ENCODE peak calls at places on chromosomes 16 and 17, in four cellular contexts. One of them, this sample, is unnamed.

GRCh38 chr17:68399638-68400403 is 57.5 kb downstream of the WIPI1 start:
- DNase-seq in K562: no peak
- DNase-seq in HepG2: no peak
- DNase-seq in HCT116: no peak
- DNase-seq in this sample: no peak

GRCh38 chr16:57941016-57941656 is 29.8 kb downstream of the CNGB1 start:
- DNase-seq in K562: no peak
- DNase-seq in HepG2: no peak
- DNase-seq in HCT116: no peak
- DNase-seq in this sample: peak; percentile 86

GRCh38 chr17:42276609-42277341 is 584 bp upstream of the STAT5B start:
- DNase-seq in K562: peak; percentile 93
- DNase-seq in HepG2: peak; percentile 73
- DNase-seq in HCT116: no peak
- DNase-seq in this sample: peak; percentile 74

GRCh38 chr16:14963281-14964173 is 11.3 kb upstream of the PDXDC1 start:
- DNase-seq in K562: no peak
- DNase-seq in HepG2: no peak
- DNase-seq in HCT116: no peak
- DNase-seq in this sample: no peak

GRCh38 chr16:67663151-67663876 is 2.6 kb downstream of the PARD6A start:
- DNase-seq in K562: peak; percentile 45
- DNase-seq in HepG2: no peak
- DNase-seq in HCT116: peak; percentile 15
- DNase-seq in this sample: peak; percentile 58

GRCh38 chr16:58636474-58636873 is 6.8 kb upstream of the CNOT1 start:
- DNase-seq in K562: no peak
- DNase-seq in HepG2: peak; percentile 61
- DNase-seq in HCT116: no peak
- DNase-seq in this sample: no peak

GRCh38 chr17:47288531-47289116 is 35.0 kb downstream of the ITGB3 start:
- DNase-seq in K562: peak; percentile 98
- DNase-seq in HepG2: no peak
- DNase-seq in HCT116: no peak
- DNase-seq in this sample: no peak

GRCh38 chr17:250487-251300 is 69.2 kb upstream of the DOC2B start:
- DNase-seq in K562: no peak
- DNase-seq in HepG2: no peak
- DNase-seq in HCT116: no peak
- DNase-seq in this sample: no peak

GRCh38 chr16:52621651-52622050 is 74.7 kb upstream of the TOX3 start:
- DNase-seq in K562: no peak
- DNase-seq in HepG2: no peak
- DNase-seq in HCT116: no peak
- DNase-seq in this sample: no peak

GRCh38 chr17:42251115-42251514 is 25.1 kb downstream of the STAT5B start:
- DNase-seq in K562: no peak
- DNase-seq in HepG2: peak; percentile 37
- DNase-seq in HCT116: no peak
- DNase-seq in this sample: no peak

GRCh38 chr16:9053006-9053601 is 38.3 kb upstream of the HAPSTR1 start:
- DNase-seq in K562: peak; percentile 96
- DNase-seq in HepG2: peak; percentile 92
- DNase-seq in HCT116: peak; percentile 74
- DNase-seq in this sample: peak; percentile 86

GRCh38 chr16:55734665-55735064 is 78.9 kb downstream of the SLC6A2 start:
- DNase-seq in K562: no peak
- DNase-seq in HepG2: no peak
- DNase-seq in HCT116: no peak
- DNase-seq in this sample: no peak

GRCh38 chr16:48164907-48165715 is 9.3 kb upstream of the ABCC12 start:
- DNase-seq in K562: peak; percentile 84
- DNase-seq in HepG2: peak; percentile 82
- DNase-seq in HCT116: peak; percentile 59
- DNase-seq in this sample: peak; percentile 88

GRCh38 chr17:19369107-19369778 is 6.7 kb upstream of the B9D1 start:
- DNase-seq in K562: no peak
- DNase-seq in HepG2: peak; percentile 43
- DNase-seq in HCT116: no peak
- DNase-seq in this sample: no peak

GRCh38 chr17:27793168-27793905 is 7.0 kb downstream of the NOS2 start:
- DNase-seq in K562: peak; percentile 28
- DNase-seq in HepG2: no peak
- DNase-seq in HCT116: no peak
- DNase-seq in this sample: peak; percentile 90

GRCh38 chr17:15309793-15310192 is 31.6 kb downstream of the TEKT3 start:
- DNase-seq in K562: no peak
- DNase-seq in HepG2: no peak
- DNase-seq in HCT116: no peak
- DNase-seq in this sample: no peak

GRCh38 chr16:4004206-4004605 is 112.0 kb downstream of the ADCY9 start:
- DNase-seq in K562: no peak
- DNase-seq in HepG2: no peak
- DNase-seq in HCT116: no peak
- DNase-seq in this sample: no peak

GRCh38 chr17:76569607-76570279 is 15.9 kb downstream of the ST6GALNAC2 start:
- DNase-seq in K562: no peak
- DNase-seq in HepG2: peak; percentile 92
- DNase-seq in HCT116: no peak
- DNase-seq in this sample: peak; percentile 41

GRCh38 chr17:692116-692515 is 22.5 kb downstream of the VPS53 start:
- DNase-seq in K562: no peak
- DNase-seq in HepG2: no peak
- DNase-seq in HCT116: no peak
- DNase-seq in this sample: no peak

DNA sequence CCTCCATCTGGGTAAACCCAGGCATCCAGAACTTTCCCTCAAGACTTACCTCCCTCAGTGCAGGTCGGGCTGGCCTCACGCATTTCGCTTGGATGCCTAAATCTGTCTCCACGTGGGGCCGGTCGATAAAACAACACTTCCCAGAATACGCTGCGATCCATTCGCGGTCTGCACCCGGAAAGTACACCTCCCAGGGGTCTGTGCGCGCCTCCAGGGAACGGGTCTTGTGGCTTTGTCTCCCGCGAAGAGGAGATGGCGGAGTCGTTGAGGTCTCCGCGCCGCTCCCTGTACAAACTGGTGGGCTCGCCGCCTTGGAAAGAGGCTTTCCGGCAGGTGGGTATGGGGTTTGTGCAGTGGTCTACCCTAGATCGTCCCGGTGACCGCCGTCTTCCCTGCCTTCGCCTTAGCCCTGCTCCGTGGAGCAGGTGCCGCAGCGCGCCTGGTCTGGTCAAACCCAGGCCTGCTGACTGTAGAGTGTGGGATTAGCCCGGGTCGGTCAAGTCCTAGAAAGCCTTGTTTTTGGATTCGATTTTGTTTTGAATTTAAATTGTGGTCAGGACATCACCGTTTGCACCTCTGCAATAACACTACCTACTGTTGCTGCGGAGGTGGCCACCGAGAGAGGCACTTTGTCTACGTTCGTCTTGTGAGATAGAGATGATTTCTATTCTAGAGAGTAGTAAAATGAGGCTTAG is at the start of gene RPAIN:
- DNase-seq in K562: peak; percentile 89
- DNase-seq in HepG2: peak; percentile 85
- DNase-seq in HCT116: peak; percentile 81
- DNase-seq in this sample: peak; percentile 88
- TF ChIP-seq ELF1 in K562: peak; percentile 78
- TF ChIP-seq ELF1 in HepG2: peak; percentile 83
- TF ChIP-seq ELF1 in HCT116: peak; percentile 76
- TF ChIP-seq ELF1 in this sample: peak; percentile 87

DNA sequence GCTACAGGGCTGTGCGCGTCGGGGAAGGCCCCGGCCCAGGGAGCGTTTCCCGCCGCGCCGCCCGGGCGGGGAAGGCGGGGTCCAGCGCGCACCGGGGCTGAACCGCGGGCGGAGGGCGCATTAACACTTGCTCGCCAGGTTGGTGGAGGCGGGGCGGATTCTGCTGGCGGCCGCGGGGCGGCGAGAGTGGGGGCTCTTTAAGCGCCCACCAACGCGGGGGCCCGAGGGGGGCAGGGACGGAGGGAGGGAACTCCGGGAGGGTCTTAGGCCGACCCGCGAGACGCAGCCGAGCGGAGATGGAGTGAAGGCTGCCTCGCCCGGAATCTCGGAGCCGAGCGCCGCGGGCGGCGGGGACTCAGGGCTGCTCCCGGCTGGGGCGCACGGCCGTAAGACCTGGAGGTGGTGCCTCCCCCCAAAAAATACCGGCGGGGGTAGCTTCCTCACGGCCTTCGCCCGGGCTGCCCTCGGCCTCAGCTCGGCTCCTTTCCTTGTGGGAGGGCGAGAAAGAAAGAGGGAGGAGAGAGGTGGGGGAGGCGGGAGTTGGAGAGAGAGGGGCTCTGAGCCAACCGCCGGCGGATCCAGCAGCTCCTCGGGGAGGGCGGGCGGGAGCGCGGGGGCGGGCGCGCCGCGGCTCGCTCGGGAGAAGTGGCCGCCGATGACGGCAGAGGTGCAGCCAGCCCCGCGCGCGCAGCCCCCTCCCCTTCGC is 415 bp upstream of the FOXF1 start:
- DNase-seq in K562: no peak
- DNase-seq in HepG2: no peak
- DNase-seq in HCT116: no peak
- DNase-seq in this sample: no peak
- TF ChIP-seq ELF1 in K562: no peak
- TF ChIP-seq ELF1 in HepG2: no peak
- TF ChIP-seq ELF1 in HCT116: no peak
- TF ChIP-seq ELF1 in this sample: no peak

GRCh38 chr16:89829630-89830437 is 1.6 kb downstream of the SPIRE2 start:
- DNase-seq in K562: no peak
- DNase-seq in HepG2: peak; percentile 70
- DNase-seq in HCT116: no peak
- DNase-seq in this sample: no peak

GRCh38 chr16:89827383-89828198 is 684 bp upstream of the SPIRE2 start:
- DNase-seq in K562: peak; percentile 55
- DNase-seq in HepG2: peak; percentile 79
- DNase-seq in HCT116: peak; percentile 54
- DNase-seq in this sample: peak; percentile 79

GRCh38 chr16:89828199-89828869 is at the start of gene SPIRE2:
- DNase-seq in K562: peak; percentile 85
- DNase-seq in HepG2: no peak
- DNase-seq in HCT116: no peak
- DNase-seq in this sample: peak; percentile 95

GRCh38 chr16:89828870-89829629 is 775 bp downstream of the SPIRE2 start:
- DNase-seq in K562: peak; percentile 42
- DNase-seq in HepG2: no peak
- DNase-seq in HCT116: no peak
- DNase-seq in this sample: no peak

GRCh38 chr16:89826531-89827382 is 1.5 kb upstream of the SPIRE2 start:
- DNase-seq in K562: peak; percentile 34
- DNase-seq in HepG2: no peak
- DNase-seq in HCT116: no peak
- DNase-seq in this sample: no peak
- TF ChIP-seq ELF1 in K562: no peak
- TF ChIP-seq ELF1 in HepG2: no peak
- TF ChIP-seq ELF1 in HCT116: no peak
- TF ChIP-seq ELF1 in this sample: no peak

GRCh38 chr17:29078183-29079045 is 35.5 kb downstream of the PIPOX start:
- DNase-seq in K562: no peak
- DNase-seq in HepG2: no peak
- DNase-seq in HCT116: peak; percentile 4
- DNase-seq in this sample: no peak
- TF ChIP-seq ELF1 in K562: no peak
- TF ChIP-seq ELF1 in HepG2: no peak
- TF ChIP-seq ELF1 in HCT116: no peak
- TF ChIP-seq ELF1 in this sample: no peak